ENCODE peak calls at places on chromosomes 11 and 22, in ten cellular contexts. B is IMR-90, G is aorta, I is uterus, S is SK-N-SH, W is lower lobe of right lung, L is HCT116, P is PC-3, Z is ovary, U is cardiac muscle cell. T is an unnamed sample. For H3K36me3, the result is how much of the 10 kb centered on the place peaks cover.

GRCh38 chr22:38789606-38790005 is 4.3 kb downstream of the DNAL4 start:
- DNase-seq in B (no peak), G (no peak), I (no peak), S (no peak), W (no peak), L (no peak), P (no peak), Z (no peak), U (no peak), T (no peak)

GRCh38 chr11:115580927-115581680 is 76.9 kb upstream of the CADM1 start:
- DNase-seq in B (no peak), G (no peak), I (no peak), S (peak), W (peak), L (no peak), P (no peak), Z (no peak), U (peak), T (no peak)

GRCh38 chr22:38523479-38523878 is 17.4 kb upstream of the DDX17 start:
- DNase-seq in B (no peak), G (no peak), I (no peak), S (no peak), W (no peak), L (no peak), P (no peak), Z (no peak), U (no peak), T (no peak)

GRCh38 chr11:8373519-8374432 is 110.1 kb upstream of the LMO1 start:
- DNase-seq in B (no peak), G (no peak), I (no peak), S (no peak), W (no peak), L (no peak), P (no peak), Z (no peak), U (no peak), T (no peak)

GRCh38 chr11:9462806-9463537 is 2.2 kb downstream of the ZNF143 start:
- DNase-seq in B (no peak), G (no peak), I (no peak), S (no peak), W (no peak), L (no peak), P (peak), Z (no peak), U (no peak), T (no peak)

GRCh38 chr11:72989727-72990126 is 152.4 kb downstream of the FCHSD2 start:
- DNase-seq in B (peak), G (no peak), I (no peak), S (no peak), W (no peak), L (no peak), P (no peak), Z (no peak), U (no peak), T (no peak)

GRCh38 chr11:9689721-9690120 is 25.8 kb downstream of the SWAP70 start:
- DNase-seq in B (no peak), G (no peak), I (no peak), S (no peak), W (no peak), L (no peak), P (no peak), Z (no peak), U (no peak), T (no peak)

GRCh38 chr11:69152748-69153446 is 2.8 kb upstream of the SMIM38 start:
- DNase-seq in B (no peak), G (no peak), I (no peak), S (no peak), W (no peak), L (no peak), P (no peak), Z (no peak), U (peak), T (no peak)

GRCh38 chr11:119751281-119752060 is 22.5 kb upstream of the NECTIN1 start:
- DNase-seq in B (no peak), G (no peak), I (no peak), S (no peak), W (no peak), L (no peak), P (no peak), Z (no peak), U (no peak), T (no peak)

GRCh38 chr11:117870176-117870952 is 6.1 kb downstream of the FXYD6 start:
- DNase-seq in B (no peak), G (no peak), I (no peak), S (peak), W (no peak), L (no peak), P (no peak), Z (no peak), U (peak), T (no peak)

GRCh38 chr22:42022162-42022847 is 23.7 kb downstream of the WBP2NL start:
- DNase-seq in B (no peak), G (no peak), I (no peak), S (no peak), W (no peak), L (no peak), P (peak), Z (no peak), U (no peak), T (no peak)

GRCh38 chr11:7657306-7658025 is 15.8 kb downstream of the CYB5R2 start:
- DNase-seq in B (peak), G (peak), I (peak), S (peak), W (peak), L (peak), P (peak), Z (peak), U (peak), T (no peak)

GRCh38 chr11:114379394-114380069 is 20.8 kb downstream of the C11orf71 start:
- DNase-seq in B (no peak), G (no peak), I (no peak), S (no peak), W (no peak), L (no peak), P (no peak), Z (no peak), U (no peak), T (no peak)

GRCh38 chr11:67409781-67410368 is 5.6 kb upstream of the CARNS1 start:
- DNase-seq in B (no peak), G (no peak), I (no peak), S (no peak), W (no peak), L (peak), P (peak), Z (no peak), U (peak), T (no peak)

GRCh38 chr22:36860821-36861659 is at the start of gene NCF4:
- DNase-seq in B (no peak), G (peak), I (no peak), S (no peak), W (peak), L (no peak), P (no peak), Z (no peak), U (no peak), T (no peak)

GRCh38 chr22:37051629-37052385 is at the start of gene KCTD17:
- DNase-seq in B (peak), G (peak), I (peak), S (peak), W (peak), L (peak), P (peak), Z (peak), U (peak), T (peak)

GRCh38 chr11:16958833-16959232 is 55.4 kb downstream of the PLEKHA7 start:
- DNase-seq in B (no peak), G (no peak), I (no peak), S (no peak), W (peak), L (no peak), P (no peak), Z (no peak), U (no peak), T (no peak)

GRCh38 chr22:35608088-35608487 is 9.0 kb downstream of the MB start:
- DNase-seq in B (no peak), G (peak), I (no peak), S (no peak), W (no peak), L (no peak), P (no peak), Z (no peak), U (no peak), T (no peak)

GRCh38 chr11:12285811-12286222 is 91.6 kb upstream of the PARVA start:
- DNase-seq in B (peak), G (no peak), I (no peak), S (peak), W (no peak), L (no peak), P (no peak), Z (no peak), U (no peak), T (no peak)

GRCh38 chr22:47294222-47294532 is 531.7 kb downstream of the TBC1D22A start:
- DNase-seq in B (peak), G (no peak), I (peak), S (no peak), W (no peak), L (no peak), P (peak), Z (no peak), U (no peak), T (no peak)

GRCh38 chr22:42401562-42402334 is 30.5 kb downstream of the NFAM1 start:
- DNase-seq in B (no peak), G (no peak), I (no peak), S (no peak), W (no peak), L (no peak), P (peak), Z (no peak), U (no peak), T (no peak)

GRCh38 chr22:46576556-46577351 is 39.3 kb upstream of the CELSR1 start:
- DNase-seq in B (peak), G (peak), I (no peak), S (peak), W (peak), L (no peak), P (peak), Z (peak), U (peak), T (peak)

GRCh38 chr11:55503449-55503848 is 50.8 kb upstream of the OR4C15 start:
- DNase-seq in B (no peak), G (no peak), I (no peak), S (no peak), W (no peak), L (no peak), P (peak), Z (no peak), U (no peak), T (no peak)

GRCh38 chr11:28104984-28105383 is 3.0 kb downstream of the KIF18A start:
- DNase-seq in B (no peak), G (no peak), I (no peak), S (no peak), W (no peak), L (no peak), P (no peak), Z (no peak), U (no peak), T (no peak)

GRCh38 chr22:42202669-42203068 is 67.8 kb downstream of the TCF20 start:
- DNase-seq in B (peak), G (no peak), I (no peak), S (no peak), W (no peak), L (no peak), P (no peak), Z (no peak), U (no peak), T (peak)

GRCh38 chr11:33920838-33921613 is 29.1 kb upstream of the LMO2 start:
- DNase-seq in B (no peak), G (no peak), I (no peak), S (no peak), W (no peak), L (no peak), P (no peak), Z (no peak), U (no peak), T (no peak)

GRCh38 chr11:44561275-44561781 is 4.1 kb upstream of the CD82 start:
- DNase-seq in B (peak), G (no peak), I (no peak), S (no peak), W (no peak), L (no peak), P (peak), Z (no peak), U (no peak), T (no peak)

GRCh38 chr11:15816270-15816871 is 540.0 kb downstream of the SOX6 start:
- DNase-seq in B (peak), G (peak), I (no peak), S (no peak), W (no peak), L (no peak), P (peak), Z (no peak), U (no peak), T (no peak)

GRCh38 chr11:72589802-72590761 is 84.1 kb downstream of the PDE2A start:
- DNase-seq in B (no peak), G (peak), I (no peak), S (peak), W (no peak), L (no peak), P (peak), Z (peak), U (peak), T (peak)

GRCh38 chr11:71452354-71453020 is 516 bp upstream of the NADSYN1 start:
- DNase-seq in B (peak), G (peak), I (peak), S (no peak), W (peak), L (no peak), P (peak), Z (peak), U (peak), T (peak)

GRCh38 chr11:4072668-4073285 is 21.8 kb upstream of the RRM1 start:
- DNase-seq in B (peak), G (no peak), I (peak), S (peak), W (no peak), L (peak), P (peak), Z (no peak), U (peak), T (peak)

GRCh38 chr11:76735841-76736240 is 47.3 kb upstream of the TSKU start:
- DNase-seq in B (no peak), G (no peak), I (no peak), S (no peak), W (no peak), L (no peak), P (no peak), Z (no peak), U (no peak), T (no peak)

GRCh38 chr11:76747428-76747979 is 35.7 kb upstream of the TSKU start:
- DNase-seq in B (no peak), G (no peak), I (no peak), S (no peak), W (no peak), L (no peak), P (no peak), Z (no peak), U (no peak), T (no peak)

GRCh38 chr11:44564653-44565007 is 833 bp upstream of the CD82 start:
- DNase-seq in B (peak), G (peak), I (no peak), S (no peak), W (peak), L (no peak), P (peak), Z (peak), U (no peak), T (no peak)

DNA sequence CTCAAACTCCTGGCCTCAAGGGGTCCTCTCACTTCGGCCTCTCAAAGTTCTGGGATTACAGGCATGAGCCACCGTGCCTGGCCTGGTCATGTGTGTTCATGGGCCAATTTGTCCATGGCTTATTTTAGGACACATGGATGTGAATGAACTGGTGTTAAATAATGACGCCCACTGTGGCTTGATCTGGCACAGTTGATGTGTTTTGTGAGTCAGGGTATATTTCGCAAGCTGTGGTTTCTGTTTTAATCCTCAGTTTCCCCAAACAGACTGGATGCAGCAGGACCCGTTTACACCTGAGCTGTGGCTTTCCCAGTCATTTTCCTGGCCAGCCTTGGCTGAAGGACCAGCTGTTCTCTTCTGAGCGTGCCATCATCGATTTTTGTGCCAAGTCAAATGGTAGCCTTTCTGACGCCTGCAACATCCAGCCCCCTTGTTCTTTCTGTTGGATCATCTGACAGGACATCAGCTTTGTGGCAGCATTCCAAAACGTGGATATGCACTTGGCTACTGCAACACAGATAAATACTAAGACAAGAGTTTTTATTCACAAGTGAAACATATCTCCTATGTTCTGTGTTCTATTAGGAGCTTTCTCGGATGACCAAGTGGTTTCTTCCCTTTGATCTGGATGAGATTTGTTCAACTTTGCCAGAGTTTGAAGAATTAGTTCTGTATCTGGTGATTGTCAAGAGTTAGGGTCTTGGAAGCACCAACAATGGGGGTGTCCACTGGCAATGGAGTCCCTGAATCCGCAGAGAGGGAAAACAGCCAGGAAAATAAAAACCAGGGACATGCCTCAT is 40.0 kb upstream of the SEPTIN5 start:
- DNase-seq in B (no peak), G (no peak), I (no peak), S (no peak), W (no peak), L (no peak), P (no peak), Z (no peak), U (no peak), T (no peak)
- H3K36me3 ChIP-seq in B (under half), G (under half), I (under half), S (under half), W (under half), L (under half), P (under half), Z (under half), U (under half), T (under half)

GRCh38 chr11:36016263-36016662 is 72.4 kb downstream of the LDLRAD3 start:
- DNase-seq in B (no peak), G (no peak), I (no peak), S (no peak), W (no peak), L (no peak), P (no peak), Z (no peak), U (no peak), T (no peak)

GRCh38 chr11:36014499-36014898 is 70.6 kb downstream of the LDLRAD3 start:
- DNase-seq in B (no peak), G (no peak), I (no peak), S (no peak), W (no peak), L (no peak), P (no peak), Z (no peak), U (no peak), T (no peak)

GRCh38 chr11:36016709-36017108 is 72.8 kb downstream of the LDLRAD3 start:
- DNase-seq in B (no peak), G (no peak), I (no peak), S (no peak), W (no peak), L (no peak), P (no peak), Z (no peak), U (no peak), T (no peak)

GRCh38 chr11:36014906-36015305 is 71.0 kb downstream of the LDLRAD3 start:
- DNase-seq in B (no peak), G (no peak), I (no peak), S (no peak), W (no peak), L (no peak), P (no peak), Z (no peak), U (no peak), T (no peak)

GRCh38 chr11:36015806-36016205 is 71.9 kb downstream of the LDLRAD3 start:
- DNase-seq in B (no peak), G (peak), I (peak), S (no peak), W (no peak), L (no peak), P (no peak), Z (peak), U (no peak), T (no peak)
- H3K27ac ChIP-seq in B (no peak), G (no peak), I (no peak), S (no peak), W (no peak), L (no peak), P (no peak), Z (no peak), U (no peak), T (no peak)

GRCh38 chr22:21679383-21679782 is 13.6 kb downstream of the PPIL2 start:
- DNase-seq in B (no peak), G (no peak), I (no peak), S (no peak), W (no peak), L (no peak), P (no peak), Z (no peak), U (no peak), T (no peak)
- H3K36me3 ChIP-seq in B (under half), G (under half), I (under half), S (under half), W (half or more), L (under half), P (under half), Z (under half), U (under half), T (under half)

GRCh38 chr11:130485983-130486970 is 37.8 kb downstream of the ADAMTS15 start:
- DNase-seq in B (no peak), G (no peak), I (no peak), S (peak), W (no peak), L (no peak), P (no peak), Z (no peak), U (no peak), T (no peak)

GRCh38 chr11:130486981-130487380 is 38.5 kb downstream of the ADAMTS15 start:
- DNase-seq in B (no peak), G (no peak), I (no peak), S (no peak), W (peak), L (no peak), P (no peak), Z (no peak), U (no peak), T (no peak)

GRCh38 chr11:130489027-130489584 is 40.7 kb downstream of the ADAMTS15 start:
- DNase-seq in B (no peak), G (no peak), I (no peak), S (no peak), W (no peak), L (no peak), P (no peak), Z (no peak), U (no peak), T (no peak)

GRCh38 chr11:130488187-130489026 is 40.0 kb downstream of the ADAMTS15 start:
- DNase-seq in B (peak), G (no peak), I (no peak), S (peak), W (no peak), L (no peak), P (no peak), Z (no peak), U (no peak), T (no peak)

DNA sequence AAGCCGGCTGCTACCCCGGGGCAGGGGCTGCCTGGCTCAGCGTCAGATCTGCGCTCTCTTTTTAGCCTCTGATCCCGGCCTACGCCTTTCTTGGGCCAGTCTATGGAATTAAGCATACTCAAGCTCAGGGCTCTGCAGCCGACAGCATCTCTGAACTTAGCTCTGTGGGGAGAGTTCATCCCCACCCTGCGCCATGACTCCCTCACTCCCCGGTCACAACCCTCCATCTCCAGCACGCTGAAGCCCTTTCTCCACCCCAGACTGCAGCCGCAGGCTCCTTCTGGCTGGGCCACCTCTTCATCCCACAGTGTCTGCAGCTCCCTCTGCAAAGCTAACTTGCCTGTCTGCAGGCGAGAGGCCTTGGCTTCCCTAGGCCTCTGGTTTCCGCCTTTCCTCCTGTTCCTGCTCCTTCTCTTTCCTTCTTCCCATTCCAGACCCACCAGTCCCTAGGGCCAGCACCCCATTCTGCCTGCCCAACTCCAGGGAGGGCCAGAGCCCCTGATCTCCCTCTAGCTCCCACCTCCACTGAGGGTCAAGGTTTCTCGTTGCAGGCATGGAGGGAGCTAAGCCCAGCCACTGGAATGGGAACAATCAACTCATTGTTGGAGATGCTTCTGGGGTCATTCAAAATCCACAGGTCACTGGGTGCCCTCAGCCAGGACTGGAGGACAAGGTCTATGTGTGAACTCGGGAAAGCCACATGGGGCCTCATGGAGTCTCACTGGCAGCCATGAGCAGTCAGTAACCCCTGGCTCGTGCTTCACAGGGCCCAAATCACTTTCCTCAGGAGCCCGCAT is 39.1 kb downstream of the ADAMTS15 start:
- DNase-seq in B (no peak), G (no peak), I (no peak), S (no peak), W (no peak), L (no peak), P (no peak), Z (no peak), U (no peak), T (no peak)
- H3K27ac ChIP-seq in B (peak), G (peak), I (no peak), S (no peak), W (peak), L (no peak), P (no peak), Z (no peak), U (no peak), T (no peak)

DNA sequence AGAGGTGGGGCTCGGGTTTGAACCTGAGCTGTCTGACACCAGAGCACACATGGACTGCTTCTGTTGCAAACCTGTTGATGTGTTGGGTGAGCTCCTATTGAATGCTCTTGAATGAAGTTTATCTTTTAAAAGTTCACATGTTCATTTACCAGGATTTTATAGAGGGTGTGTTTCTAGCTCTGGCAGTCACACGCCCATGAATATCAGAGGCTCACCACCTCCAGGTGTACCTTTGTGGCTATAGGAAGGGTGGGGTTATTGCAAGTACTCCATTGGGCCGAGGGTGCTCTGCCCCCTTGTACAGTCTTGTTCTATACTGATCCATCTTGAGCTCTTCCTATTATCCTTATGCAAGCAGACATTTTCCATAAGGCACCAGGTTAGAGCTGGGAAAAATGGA is 9.2 kb downstream of the ENDOD1 start:
- DNase-seq in B (no peak), G (no peak), I (no peak), S (no peak), W (no peak), L (no peak), P (no peak), Z (no peak), U (no peak), T (no peak)
- H3K36me3 ChIP-seq in B (under half), G (under half), I (under half), S (under half), W (under half), L (under half), P (under half), Z (under half), U (under half), T (under half)